ENCODE peak calls at places on chromosomes 1 and 21, in four cellular contexts. N is kidney epithelial cell, B is AG09309, U is breast epithelium. K is an unnamed sample.

GRCh38 chr1:239893127-239893731 is 198.5 kb upstream of the FMN2 start:
- DNase-seq in N (no peak), B (no peak), U (no peak), K (no peak)

GRCh38 chr1:15515026-15515663 is 8.9 kb downstream of the CASP9 start:
- DNase-seq in N (no peak), B (no peak), U (no peak), K (no peak)

GRCh38 chr1:10958614-10959013 is 53.8 kb upstream of the TARDBP start:
- DNase-seq in N (no peak), B (no peak), U (no peak), K (no peak)

GRCh38 chr1:920008-920407 is 3.7 kb upstream of the SAMD11 start:
- DNase-seq in N (no peak), B (no peak), U (no peak), K (no peak)

GRCh38 chr1:1425753-1426495 is 4.8 kb upstream of the ANKRD65 start:
- DNase-seq in N (no peak), B (no peak), U (no peak), K (no peak)

GRCh38 chr1:44327679-44328491 is 27.2 kb downstream of the ERI3 start:
- DNase-seq in N (peak), B (peak), U (peak), K (no peak)

GRCh38 chr1:67735806-67736627 is 51.0 kb downstream of the GADD45A start:
- DNase-seq in N (peak), B (peak), U (peak), K (peak)

GRCh38 chr1:119451158-119451557 is 36.2 kb downstream of the HSD3B2 start:
- DNase-seq in N (no peak), B (no peak), U (no peak), K (peak)

GRCh38 chr1:145995148-145995851 is 1.1 kb downstream of the TXNIP start:
- DNase-seq in N (no peak), B (no peak), U (no peak), K (no peak)

GRCh38 chr1:24535021-24535424 is 20.9 kb upstream of the NCMAP start:
- DNase-seq in N (no peak), B (no peak), U (no peak), K (no peak)

GRCh38 chr1:214476958-214477870 is 74.2 kb downstream of the PTPN14 start:
- DNase-seq in N (peak), B (peak), U (no peak), K (no peak)

GRCh38 chr1:22584001-22584557 is 20.8 kb downstream of the EPHA8 start:
- DNase-seq in N (no peak), B (no peak), U (no peak), K (no peak)

GRCh38 chr1:58189453-58189852 is 357.1 kb downstream of the OMA1 start:
- DNase-seq in N (no peak), B (no peak), U (no peak), K (no peak)

GRCh38 chr21:37994211-37994610 is 78.0 kb upstream of the KCNJ6 start:
- DNase-seq in N (no peak), B (no peak), U (no peak), K (no peak)

GRCh38 chr21:29585462-29585861 is 286.7 kb downstream of the BACH1 start:
- DNase-seq in N (no peak), B (no peak), U (no peak), K (no peak)

GRCh38 chr1:204271970-204272369 is 58.2 kb upstream of the GOLT1A start:
- DNase-seq in N (no peak), B (no peak), U (no peak), K (no peak)

GRCh38 chr1:107821340-107821739 is 143.6 kb downstream of the VAV3 start:
- DNase-seq in N (no peak), B (no peak), U (no peak), K (no peak)

GRCh38 chr1:30618335-30618747 is 105.0 kb downstream of the MATN1 start:
- DNase-seq in N (peak), B (no peak), U (no peak), K (no peak)

GRCh38 chr1:24149854-24150227 is 6.9 kb upstream of the IL22RA1 start:
- DNase-seq in N (peak), B (peak), U (no peak), K (no peak)

GRCh38 chr1:230589951-230590350 is 52.3 kb upstream of the COG2 start:
- DNase-seq in N (no peak), B (no peak), U (no peak), K (no peak)

GRCh38 chr1:76690784-76691183 is 176.5 kb upstream of the ST6GALNAC5 start:
- DNase-seq in N (no peak), B (no peak), U (no peak), K (no peak)

GRCh38 chr1:156760092-156760795 is 7.1 kb upstream of the PRCC start:
- DNase-seq in N (no peak), B (no peak), U (no peak), K (no peak)

GRCh38 chr1:96492236-96492635 is 229.3 kb upstream of the PTBP2 start:
- DNase-seq in N (no peak), B (no peak), U (no peak), K (no peak)

GRCh38 chr1:152768847-152769533 is 6.0 kb upstream of the LCE1F start:
- DNase-seq in N (no peak), B (no peak), U (no peak), K (no peak)

GRCh38 chr1:29655945-29656866 is 419.9 kb downstream of the PTPRU start:
- DNase-seq in N (no peak), B (no peak), U (no peak), K (peak)

GRCh38 chr1:221097479-221098281 is 218.4 kb downstream of the HLX start:
- DNase-seq in N (peak), B (peak), U (no peak), K (no peak)

GRCh38 chr1:113998361-113998760 is 19.1 kb downstream of the OLFML3 start:
- DNase-seq in N (no peak), B (no peak), U (no peak), K (no peak)

GRCh38 chr1:213041443-213041842 is 9.6 kb upstream of the RPS6KC1 start:
- DNase-seq in N (no peak), B (peak), U (no peak), K (no peak)

GRCh38 chr1:225471453-225472301 is 43.8 kb upstream of the LBR start:
- DNase-seq in N (no peak), B (no peak), U (no peak), K (no peak)

GRCh38 chr1:10821388-10821787 is 24.9 kb upstream of the CASZ1 start:
- DNase-seq in N (no peak), B (no peak), U (no peak), K (no peak)

GRCh38 chr1:158285756-158286241 is 3.9 kb upstream of the CD1C start:
- DNase-seq in N (peak), B (no peak), U (no peak), K (no peak)

GRCh38 chr21:38306833-38307232 is 50.0 kb downstream of the KCNJ15 start:
- DNase-seq in N (no peak), B (peak), U (no peak), K (no peak)

GRCh38 chr1:109573785-109574184 is 25.4 kb downstream of the GNAI3 start:
- DNase-seq in N (no peak), B (no peak), U (no peak), K (no peak)

GRCh38 chr1:47684964-47685762 is 247.3 kb downstream of the FOXD2 start:
- DNase-seq in N (no peak), B (no peak), U (no peak), K (no peak)

GRCh38 chr1:171188388-171189266 is 3.5 kb downstream of the FMO2 start:
- DNase-seq in N (no peak), B (peak), U (no peak), K (peak)

GRCh38 chr1:214164157-214164556 is 116.8 kb upstream of the SMYD2 start:
- DNase-seq in N (no peak), B (no peak), U (no peak), K (no peak)

GRCh38 chr1:247857069-247857985 is at the start of gene TRIM58:
- DNase-seq in N (no peak), B (no peak), U (no peak), K (peak)
- TF ChIP-seq CTCF in N (no peak), B (no peak), U (peak), K (peak)

GRCh38 chr21:18041012-18041411 is 203.6 kb upstream of the CHODL start:
- DNase-seq in N (no peak), B (no peak), U (no peak), K (no peak)
- TF ChIP-seq CTCF in N (peak), B (no peak), U (no peak), K (peak)

DNA sequence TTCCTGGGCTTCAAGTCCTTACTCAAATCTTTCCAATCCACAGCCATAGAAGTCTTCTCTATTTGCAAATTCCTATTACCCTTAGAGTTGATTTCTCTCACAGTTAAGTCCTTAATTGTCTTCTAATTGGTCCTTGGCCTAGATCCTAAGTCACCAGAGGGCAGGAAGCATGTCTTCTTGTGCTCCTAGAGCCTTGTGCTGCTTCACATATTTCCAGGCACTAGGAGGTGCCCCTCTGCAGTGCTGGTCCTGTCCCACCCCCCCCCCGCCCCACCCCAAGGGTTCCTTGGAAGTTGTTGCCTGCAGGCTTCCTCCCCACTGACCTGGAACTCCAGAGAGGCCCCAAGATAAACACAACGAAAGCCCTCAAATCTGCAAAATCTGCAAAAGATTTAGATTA is 28.1 kb upstream of the TARBP1 start:
- DNase-seq in N (no peak), B (no peak), U (no peak), K (no peak)
- TF ChIP-seq CTCF in N (no peak), B (no peak), U (no peak), K (no peak)

GRCh38 chr21:45405819-45406762 is 1.1 kb downstream of the COL18A1 start:
- DNase-seq in N (peak), B (no peak), U (no peak), K (no peak)

GRCh38 chr21:45405271-45405818 is 380 bp downstream of the COL18A1 start:
- DNase-seq in N (no peak), B (no peak), U (no peak), K (no peak)

GRCh38 chr21:45407629-45408247 is 2.8 kb downstream of the COL18A1 start:
- DNase-seq in N (no peak), B (no peak), U (no peak), K (no peak)

GRCh38 chr21:45408271-45408791 is 3.4 kb downstream of the COL18A1 start:
- DNase-seq in N (no peak), B (no peak), U (no peak), K (no peak)

DNA sequence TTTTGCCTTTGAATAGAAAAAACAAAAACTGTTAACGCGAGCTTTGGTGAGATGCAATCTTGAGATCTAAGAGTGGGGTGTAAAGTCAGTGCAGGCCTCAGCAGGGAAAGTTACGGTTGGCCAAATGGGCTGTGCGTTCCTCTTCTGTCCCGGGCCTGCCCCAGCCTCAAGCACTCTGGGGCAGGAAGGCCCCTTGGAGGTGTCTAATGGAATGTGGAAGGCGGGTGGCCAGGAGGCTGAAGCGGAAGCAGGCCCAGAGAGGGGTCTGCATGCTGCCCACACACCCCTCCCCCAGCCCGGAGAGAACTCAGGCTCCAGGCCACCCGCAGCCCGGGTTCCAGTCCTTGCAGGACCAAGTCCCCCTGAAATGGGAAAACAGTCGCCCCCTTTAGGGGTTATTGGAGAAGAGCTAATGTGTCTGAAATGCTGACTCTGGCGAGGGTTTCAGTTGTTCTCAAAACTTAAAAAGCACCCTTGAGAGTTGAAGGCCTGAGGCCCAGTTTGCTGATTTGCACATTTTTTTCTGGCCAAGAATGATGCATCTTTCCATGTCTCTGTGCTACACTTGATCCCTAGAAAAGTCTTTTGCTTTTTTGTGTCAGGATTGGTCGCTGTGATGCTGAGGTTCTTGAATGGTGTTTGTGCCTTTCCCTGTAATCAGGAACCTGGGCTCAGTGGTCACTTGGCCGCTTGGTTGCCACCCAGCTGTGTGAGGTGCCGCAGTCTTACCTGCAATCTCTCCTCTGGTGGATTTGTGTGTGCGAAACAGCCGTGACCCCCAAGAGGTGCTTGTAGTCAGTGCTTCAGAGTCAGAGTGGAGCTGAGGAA is 2.0 kb downstream of the COL18A1 start:
- DNase-seq in N (no peak), B (no peak), U (no peak), K (no peak)
- TF ChIP-seq CTCF in N (no peak), B (peak), U (no peak), K (peak)

DNA sequence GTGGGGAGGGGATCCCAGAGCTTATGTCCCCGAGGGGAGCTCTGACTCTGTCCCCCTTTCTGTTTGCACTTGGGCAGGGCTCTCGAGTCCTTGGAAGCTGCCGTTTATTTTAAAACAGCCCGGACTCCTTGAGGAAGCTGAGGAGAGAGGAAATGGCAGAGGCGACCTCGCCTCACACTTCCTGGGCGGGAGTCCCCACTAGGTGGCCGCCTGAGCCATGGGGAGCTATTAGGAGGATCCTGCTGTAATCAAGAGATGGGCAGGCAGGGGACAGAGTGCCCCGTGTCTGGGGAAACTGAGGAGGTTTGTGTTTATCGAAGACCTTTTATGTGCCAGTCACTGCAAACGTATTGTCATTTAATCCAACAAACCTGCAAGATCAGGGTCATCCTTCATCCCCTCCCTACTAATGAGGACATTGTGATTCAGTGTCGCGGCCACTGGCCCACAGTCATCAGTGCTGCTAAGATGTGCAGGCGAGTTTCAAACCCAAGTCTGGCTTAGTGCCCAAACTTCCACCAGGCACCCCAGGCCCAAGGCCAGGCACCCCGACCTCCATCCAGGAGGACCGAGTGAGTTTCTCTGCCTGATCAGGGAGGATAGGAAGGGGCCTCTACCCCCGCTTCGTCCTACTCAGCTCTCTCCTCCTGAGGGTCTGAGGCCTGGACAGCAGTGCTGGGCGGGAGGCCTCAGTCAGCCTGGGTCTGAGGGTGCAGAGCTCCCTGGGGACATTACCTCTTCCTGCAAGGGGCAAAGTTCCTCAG is 316.9 kb upstream of the VAMP3 start:
- DNase-seq in N (no peak), B (no peak), U (no peak), K (peak)
- TF ChIP-seq CTCF in N (peak), B (peak), U (no peak), K (peak)

DNA sequence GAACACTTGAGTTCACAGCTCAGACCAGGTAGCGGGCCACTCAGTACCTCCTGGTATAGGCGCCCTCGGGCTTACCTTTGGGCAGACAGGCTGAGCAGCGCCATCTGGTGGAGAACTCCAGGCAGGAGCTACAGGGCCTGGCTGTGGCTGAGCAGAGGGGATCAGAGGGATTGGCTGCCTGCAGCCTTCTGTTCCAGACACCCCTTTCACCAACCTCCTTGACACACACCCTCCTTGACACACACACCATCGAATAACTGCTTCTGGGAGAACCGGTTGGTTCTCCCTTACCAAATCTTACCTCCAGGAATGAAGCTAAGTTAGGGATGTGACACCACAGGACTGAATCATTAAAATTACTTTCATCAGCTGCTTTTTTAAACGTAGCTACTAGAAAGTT is 6.5 kb downstream of the LIN28A start:
- DNase-seq in N (no peak), B (no peak), U (peak), K (peak)
- TF ChIP-seq CTCF in N (peak), B (peak), U (peak), K (peak)

GRCh38 chr21:34255073-34255472 is 108.7 kb upstream of the KCNE2 start:
- DNase-seq in N (no peak), B (no peak), U (no peak), K (no peak)
- TF ChIP-seq CTCF in N (no peak), B (no peak), U (no peak), K (no peak)

DNA sequence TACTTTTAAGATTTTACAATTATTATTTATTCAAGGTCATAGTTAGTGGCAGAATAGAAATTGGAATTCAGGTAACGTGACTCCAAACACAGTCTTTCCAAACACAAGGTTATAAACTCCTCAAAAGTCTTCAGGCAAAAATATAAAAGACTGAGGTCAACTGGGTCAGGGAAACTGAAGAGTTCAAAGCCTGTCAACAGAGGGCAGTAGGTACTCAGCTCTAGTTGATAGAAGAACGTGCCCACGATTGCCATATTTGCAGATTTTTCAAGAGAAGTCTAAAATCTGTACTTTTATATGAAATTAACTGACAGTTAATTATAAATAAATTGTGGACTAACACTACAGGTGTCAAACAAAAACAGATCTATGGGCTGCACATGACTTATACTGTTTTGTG is 135.0 kb downstream of the LHX4 start:
- DNase-seq in N (no peak), B (no peak), U (no peak), K (no peak)
- TF ChIP-seq CTCF in N (peak), B (no peak), U (no peak), K (peak)

DNA sequence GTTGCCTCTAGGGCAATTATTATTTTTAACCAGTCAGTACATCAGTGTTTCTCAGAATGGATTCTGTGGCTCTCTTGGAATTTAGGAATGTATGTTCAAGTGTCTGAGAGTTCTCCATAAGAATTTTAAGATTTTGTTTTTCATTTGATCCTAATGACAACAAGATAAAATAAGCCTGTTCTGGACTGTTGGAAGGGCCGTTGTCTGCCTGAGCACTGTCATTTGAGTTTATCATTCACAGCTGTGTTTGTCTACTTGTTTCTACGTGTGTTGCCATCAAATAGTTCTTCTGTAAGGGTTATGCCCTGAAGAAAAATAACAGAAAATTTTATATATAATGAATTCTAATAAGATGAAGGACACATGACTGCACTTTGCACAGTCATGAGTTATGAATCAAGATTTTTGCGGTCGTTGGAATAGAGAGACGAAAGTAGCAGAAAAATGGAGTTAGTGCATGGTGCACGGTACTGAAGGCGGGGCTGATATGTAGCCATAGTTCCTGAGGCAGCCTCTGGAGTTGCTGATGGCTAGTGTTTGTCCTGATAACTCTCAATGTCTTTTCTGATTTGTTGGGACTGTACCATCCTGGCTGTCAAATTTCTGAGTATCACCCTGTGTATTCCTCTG is 92.5 kb downstream of the NOS1AP start:
- DNase-seq in N (no peak), B (no peak), U (no peak), K (no peak)
- TF ChIP-seq CTCF in N (no peak), B (no peak), U (no peak), K (no peak)

K was measured in neural crest cell.